ENCODE peak calls at places on chromosomes 5 and 9, in six cellular contexts. One of them, this sample, is unnamed.

GRCh38 chr5:32928761-32929160 is 217.6 kb downstream of the NPR3 start:
- DNase-seq in neuronal stem cell: no peak
- DNase-seq in H9: no peak
- DNase-seq in H1: no peak
- DNase-seq in mesenchymal stem cell: no peak
- DNase-seq in IMR-90: peak; percentile 72
- DNase-seq in this sample: no peak

GRCh38 chr5:53817183-53817582 is 256.7 kb downstream of the NDUFS4 start:
- DNase-seq in mesenchymal stem cell: no peak
- DNase-seq in H1: no peak
- DNase-seq in IMR-90: peak; percentile 10
- DNase-seq in H9: no peak
- DNase-seq in neuronal stem cell: no peak
- DNase-seq in this sample: no peak

GRCh38 chr5:176528301-176528700 is 8.9 kb downstream of the RNF44 start:
- DNase-seq in mesenchymal stem cell: no peak
- DNase-seq in IMR-90: no peak
- DNase-seq in neuronal stem cell: no peak
- DNase-seq in H1: no peak
- DNase-seq in H9: no peak
- DNase-seq in this sample: no peak

GRCh38 chr9:22043928-22044327 is 34.8 kb upstream of the CDKN2B start:
- DNase-seq in mesenchymal stem cell: no peak
- DNase-seq in IMR-90: no peak
- DNase-seq in H9: no peak
- DNase-seq in neuronal stem cell: no peak
- DNase-seq in H1: no peak
- DNase-seq in this sample: no peak

GRCh38 chr5:170310187-170310586 is 12.6 kb upstream of the LCP2 start:
- DNase-seq in neuronal stem cell: no peak
- DNase-seq in mesenchymal stem cell: no peak
- DNase-seq in H1: no peak
- DNase-seq in IMR-90: no peak
- DNase-seq in H9: no peak
- DNase-seq in this sample: no peak

GRCh38 chr5:151123897-151124751 is 33.5 kb downstream of the ANXA6 start:
- DNase-seq in neuronal stem cell: no peak
- DNase-seq in H1: no peak
- DNase-seq in H9: no peak
- DNase-seq in mesenchymal stem cell: peak; percentile 46
- DNase-seq in IMR-90: peak; percentile 39
- DNase-seq in this sample: no peak

GRCh38 chr9:133889498-133890301 is 102.4 kb downstream of the VAV2 start:
- DNase-seq in mesenchymal stem cell: peak; percentile 69
- DNase-seq in H1: peak; percentile 43
- DNase-seq in IMR-90: peak; percentile 20
- DNase-seq in neuronal stem cell: no peak
- DNase-seq in H9: no peak
- DNase-seq in this sample: no peak

GRCh38 chr5:118243613-118244012 is 744.7 kb downstream of the DTWD2 start:
- DNase-seq in neuronal stem cell: no peak
- DNase-seq in H9: no peak
- DNase-seq in H1: no peak
- DNase-seq in mesenchymal stem cell: no peak
- DNase-seq in IMR-90: no peak
- DNase-seq in this sample: no peak

GRCh38 chr5:95840969-95841368 is 18.4 kb upstream of the GLRX start:
- DNase-seq in neuronal stem cell: no peak
- DNase-seq in IMR-90: no peak
- DNase-seq in H1: no peak
- DNase-seq in H9: no peak
- DNase-seq in mesenchymal stem cell: no peak
- DNase-seq in this sample: no peak

GRCh38 chr5:57979671-57980070 is 480.2 kb downstream of the PLK2 start:
- DNase-seq in H9: no peak
- DNase-seq in neuronal stem cell: no peak
- DNase-seq in mesenchymal stem cell: no peak
- DNase-seq in H1: no peak
- DNase-seq in IMR-90: no peak
- DNase-seq in this sample: no peak

GRCh38 chr5:141875795-141876627 is 2.2 kb downstream of the PCDH1 start:
- DNase-seq in neuronal stem cell: no peak
- DNase-seq in H1: peak; percentile 81
- DNase-seq in H9: peak; percentile 65
- DNase-seq in IMR-90: no peak
- DNase-seq in mesenchymal stem cell: no peak
- DNase-seq in this sample: peak; percentile 71

GRCh38 chr9:91208837-91209236 is 152.9 kb downstream of the AUH start:
- DNase-seq in neuronal stem cell: no peak
- DNase-seq in IMR-90: no peak
- DNase-seq in mesenchymal stem cell: no peak
- DNase-seq in H1: no peak
- DNase-seq in H9: no peak
- DNase-seq in this sample: no peak

GRCh38 chr9:14911046-14911445 is 818 bp upstream of the FREM1 start:
- DNase-seq in H9: no peak
- DNase-seq in H1: no peak
- DNase-seq in IMR-90: no peak
- DNase-seq in neuronal stem cell: no peak
- DNase-seq in mesenchymal stem cell: no peak
- DNase-seq in this sample: no peak

GRCh38 chr5:170571331-170571731 is 67.5 kb downstream of the KCNIP1 start:
- DNase-seq in mesenchymal stem cell: peak; percentile 86
- DNase-seq in H9: no peak
- DNase-seq in neuronal stem cell: no peak
- DNase-seq in IMR-90: peak; percentile 52
- DNase-seq in H1: no peak
- DNase-seq in this sample: peak; percentile 40

GRCh38 chr5:112878760-112879159 is 17.7 kb downstream of the SRP19 start:
- DNase-seq in H9: no peak
- DNase-seq in neuronal stem cell: no peak
- DNase-seq in mesenchymal stem cell: peak; percentile 27
- DNase-seq in H1: no peak
- DNase-seq in IMR-90: peak; percentile 46
- DNase-seq in this sample: peak; percentile 56

GRCh38 chr5:95615164-95615467 is 4.8 kb upstream of the GPR150 start:
- DNase-seq in neuronal stem cell: no peak
- DNase-seq in H1: no peak
- DNase-seq in mesenchymal stem cell: no peak
- DNase-seq in H9: no peak
- DNase-seq in IMR-90: no peak
- DNase-seq in this sample: no peak

GRCh38 chr9:114324492-114324891 is 1.6 kb downstream of the ORM1 start:
- DNase-seq in mesenchymal stem cell: no peak
- DNase-seq in IMR-90: no peak
- DNase-seq in H9: peak; percentile 47
- DNase-seq in neuronal stem cell: no peak
- DNase-seq in H1: no peak
- DNase-seq in this sample: no peak

GRCh38 chr5:59542841-59543825 is 350.4 kb downstream of the PDE4D start:
- DNase-seq in H9: no peak
- DNase-seq in mesenchymal stem cell: peak; percentile 88
- DNase-seq in H1: no peak
- DNase-seq in IMR-90: no peak
- DNase-seq in neuronal stem cell: no peak
- DNase-seq in this sample: no peak

GRCh38 chr5:141691867-141692532 is 10.0 kb upstream of the ARAP3 start:
- DNase-seq in H1: peak; percentile 98
- DNase-seq in neuronal stem cell: peak; percentile 85
- DNase-seq in IMR-90: peak; percentile 60
- DNase-seq in mesenchymal stem cell: peak; percentile 80
- DNase-seq in H9: peak; percentile 89
- DNase-seq in this sample: peak; percentile 82

GRCh38 chr5:22372376-22372775 is 480.8 kb downstream of the CDH12 start:
- DNase-seq in H9: no peak
- DNase-seq in mesenchymal stem cell: peak; percentile 70
- DNase-seq in neuronal stem cell: no peak
- DNase-seq in H1: no peak
- DNase-seq in IMR-90: peak; percentile 92
- DNase-seq in this sample: peak; percentile 26

GRCh38 chr9:26437056-26437711 is 455.4 kb downstream of the CAAP1 start:
- DNase-seq in H1: no peak
- DNase-seq in H9: peak; percentile 33
- DNase-seq in IMR-90: no peak
- DNase-seq in neuronal stem cell: peak; percentile 20
- DNase-seq in mesenchymal stem cell: no peak
- DNase-seq in this sample: peak; percentile 36

GRCh38 chr5:177085985-177086917 is at the start of gene FGFR4:
- DNase-seq in IMR-90: peak; percentile 39
- DNase-seq in H9: peak; percentile 97
- DNase-seq in neuronal stem cell: peak; percentile 80
- DNase-seq in H1: peak; percentile 93
- DNase-seq in mesenchymal stem cell: peak; percentile 64
- DNase-seq in this sample: peak; percentile 91

GRCh38 chr5:91706785-91707520 is 323.8 kb upstream of the ARRDC3 start:
- DNase-seq in H9: no peak
- DNase-seq in mesenchymal stem cell: no peak
- DNase-seq in H1: no peak
- DNase-seq in neuronal stem cell: no peak
- DNase-seq in IMR-90: no peak
- DNase-seq in this sample: no peak

GRCh38 chr5:56757077-56757476 is 58.3 kb upstream of the MAP3K1 start:
- DNase-seq in neuronal stem cell: no peak
- DNase-seq in IMR-90: peak; percentile 32
- DNase-seq in H1: no peak
- DNase-seq in H9: no peak
- DNase-seq in mesenchymal stem cell: peak; percentile 30
- DNase-seq in this sample: peak; percentile 31

GRCh38 chr5:132526290-132526973 is 16.9 kb downstream of the IL5 start:
- DNase-seq in mesenchymal stem cell: peak; percentile 63
- DNase-seq in H9: peak; percentile 72
- DNase-seq in neuronal stem cell: peak; percentile 69
- DNase-seq in H1: peak; percentile 74
- DNase-seq in IMR-90: peak; percentile 50
- DNase-seq in this sample: peak; percentile 71

GRCh38 chr9:133777111-133777791 is 39.1 kb upstream of the SARDH start:
- DNase-seq in IMR-90: no peak
- DNase-seq in neuronal stem cell: no peak
- DNase-seq in H9: no peak
- DNase-seq in H1: no peak
- DNase-seq in mesenchymal stem cell: no peak
- DNase-seq in this sample: no peak

GRCh38 chr5:131563434-131564228 is 71.4 kb downstream of the RAPGEF6 start:
- DNase-seq in mesenchymal stem cell: no peak
- DNase-seq in neuronal stem cell: peak; percentile 0
- DNase-seq in IMR-90: no peak
- DNase-seq in H1: no peak
- DNase-seq in H9: no peak
- DNase-seq in this sample: peak; percentile 78

GRCh38 chr9:94864183-94864582 is 137.7 kb downstream of the AOPEP start:
- DNase-seq in IMR-90: peak; percentile 44
- DNase-seq in neuronal stem cell: no peak
- DNase-seq in mesenchymal stem cell: peak; percentile 35
- DNase-seq in H1: no peak
- DNase-seq in H9: no peak
- DNase-seq in this sample: no peak

GRCh38 chr5:112174959-112175594 is 244.0 kb downstream of the EPB41L4A start:
- DNase-seq in H1: no peak
- DNase-seq in mesenchymal stem cell: peak; percentile 43
- DNase-seq in neuronal stem cell: peak; percentile 48
- DNase-seq in IMR-90: peak; percentile 26
- DNase-seq in H9: no peak
- DNase-seq in this sample: peak; percentile 72

GRCh38 chr5:74034738-74035137 is 408.7 kb downstream of the ARHGEF28 start:
- DNase-seq in H9: no peak
- DNase-seq in H1: no peak
- DNase-seq in mesenchymal stem cell: peak; percentile 50
- DNase-seq in IMR-90: peak; percentile 88
- DNase-seq in neuronal stem cell: no peak
- DNase-seq in this sample: no peak

GRCh38 chr9:125296843-125297372 is 35.3 kb downstream of the GAPVD1 start:
- DNase-seq in H9: no peak
- DNase-seq in mesenchymal stem cell: no peak
- DNase-seq in IMR-90: no peak
- DNase-seq in neuronal stem cell: no peak
- DNase-seq in H1: no peak
- DNase-seq in this sample: peak; percentile 22

GRCh38 chr9:88085481-88085880 is 52.8 kb downstream of the SPATA31C2 start:
- DNase-seq in H9: no peak
- DNase-seq in H1: no peak
- DNase-seq in mesenchymal stem cell: no peak
- DNase-seq in IMR-90: no peak
- DNase-seq in neuronal stem cell: no peak
- DNase-seq in this sample: no peak
- H3K4me2 ChIP-seq in H9: no peak overlapping the region
- H3K4me2 ChIP-seq in H1: no peak overlapping the region
- H3K4me2 ChIP-seq in mesenchymal stem cell: no peak overlapping the region
- H3K4me2 ChIP-seq in IMR-90: no peak overlapping the region
- H3K4me2 ChIP-seq in neuronal stem cell: no peak overlapping the region
- H3K4me2 ChIP-seq in this sample: no peak overlapping the region

GRCh38 chr9:5838884-5839571 is 6.1 kb upstream of the ERMP1 start:
- DNase-seq in IMR-90: peak; percentile 64
- DNase-seq in H1: no peak
- DNase-seq in mesenchymal stem cell: peak; percentile 58
- DNase-seq in H9: peak; percentile 59
- DNase-seq in neuronal stem cell: no peak
- DNase-seq in this sample: peak; percentile 81
- H2AK5ac ChIP-seq in IMR-90: peak overlapping the region; percentile 76
- H2AK5ac ChIP-seq in H1: no peak overlapping the region
- H2AK5ac ChIP-seq in mesenchymal stem cell: peak overlapping the region; percentile 11
- H2AK5ac ChIP-seq in H9: no peak overlapping the region
- H2AK5ac ChIP-seq in neuronal stem cell: no peak overlapping the region
- H2AK5ac ChIP-seq in this sample: no peak overlapping the region

DNA sequence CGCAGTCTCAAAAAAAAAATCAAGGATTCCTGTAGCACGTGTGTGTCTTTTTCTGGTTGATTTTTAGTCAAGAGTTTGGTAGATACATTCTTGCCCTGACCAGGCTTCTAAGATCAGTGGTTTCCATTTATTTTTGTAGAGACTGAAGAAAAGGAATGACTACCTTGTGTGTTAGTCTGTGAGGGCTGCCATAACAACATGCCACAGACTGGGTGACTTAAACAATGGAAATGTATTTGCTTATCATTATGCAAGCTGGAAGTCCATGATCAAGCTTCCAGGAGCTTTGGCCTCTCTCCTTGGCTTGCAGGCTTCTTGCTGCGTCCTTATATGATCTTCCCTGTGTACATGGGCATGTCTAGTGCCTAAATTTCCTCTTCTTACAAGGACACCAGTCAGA is 127.0 kb downstream of the CCDC192 start:
- DNase-seq in H1: no peak
- DNase-seq in IMR-90: peak; percentile 63
- DNase-seq in neuronal stem cell: no peak
- DNase-seq in mesenchymal stem cell: no peak
- DNase-seq in H9: no peak
- DNase-seq in this sample: peak; percentile 24
- H3K4me2 ChIP-seq in H1: no peak overlapping the region
- H3K4me2 ChIP-seq in IMR-90: no peak overlapping the region
- H3K4me2 ChIP-seq in neuronal stem cell: no peak overlapping the region
- H3K4me2 ChIP-seq in mesenchymal stem cell: no peak overlapping the region
- H3K4me2 ChIP-seq in H9: no peak overlapping the region
- H3K4me2 ChIP-seq in this sample: no peak overlapping the region

DNA sequence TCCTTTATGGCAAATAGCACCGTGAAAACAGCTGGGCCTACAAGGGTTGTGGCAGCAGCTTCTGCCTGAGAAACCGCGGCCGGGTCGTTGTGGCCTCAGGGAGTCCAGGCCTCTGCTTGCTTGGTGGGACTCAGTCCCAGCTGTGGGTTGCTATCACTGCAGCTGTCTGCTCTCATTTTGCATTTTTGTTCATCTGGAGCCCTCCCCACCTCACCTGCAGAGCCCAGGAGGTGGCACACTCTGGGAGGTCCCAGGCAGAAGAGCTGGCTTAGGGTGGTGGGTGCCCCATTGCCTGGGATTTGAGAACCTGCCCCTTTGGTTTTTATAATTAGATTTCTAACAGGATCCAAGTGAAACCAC is 138.4 kb downstream of the GADD45G start:
- DNase-seq in H9: no peak
- DNase-seq in IMR-90: no peak
- DNase-seq in neuronal stem cell: no peak
- DNase-seq in mesenchymal stem cell: no peak
- DNase-seq in H1: no peak
- DNase-seq in this sample: no peak
- H2AK5ac ChIP-seq in H9: no peak overlapping the region
- H2AK5ac ChIP-seq in IMR-90: no peak overlapping the region
- H2AK5ac ChIP-seq in neuronal stem cell: peak overlapping the region; percentile 20
- H2AK5ac ChIP-seq in mesenchymal stem cell: no peak overlapping the region
- H2AK5ac ChIP-seq in H1: no peak overlapping the region
- H2AK5ac ChIP-seq in this sample: no peak overlapping the region